ENCODE peak calls at places on chromosomes 13 and 19, in ten cellular contexts. F, G, V, B, O, C, X, T, Q and A are unnamed samples.

GRCh38 chr13:110731072-110731471 is 17.6 kb downstream of the ING1 start:
- DNase-seq in F (no peak), G (no peak), V (no peak), B (peak), O (no peak), C (no peak), X (no peak), T (no peak), Q (no peak), A (no peak)

GRCh38 chr19:56309511-56310185 is 5.0 kb downstream of the ZSCAN5A start:
- DNase-seq in F (no peak), G (no peak), V (no peak), B (peak), O (peak), C (peak), X (peak), T (peak), Q (peak), A (peak)

GRCh38 chr19:2064788-2065524 is 13.9 kb upstream of the MKNK2 start:
- DNase-seq in F (no peak), G (no peak), V (no peak), B (no peak), O (peak), C (peak), X (no peak), T (no peak), Q (peak), A (peak)

GRCh38 chr19:1038995-1039645 is 787 bp upstream of the ABCA7 start:
- DNase-seq in F (no peak), G (no peak), V (no peak), B (no peak), O (no peak), C (no peak), X (no peak), T (no peak), Q (no peak), A (peak)

GRCh38 chr13:51444922-51445321 is 7.9 kb downstream of the INTS6 start:
- DNase-seq in F (no peak), G (no peak), V (no peak), B (no peak), O (no peak), C (no peak), X (peak), T (no peak), Q (no peak), A (peak)

GRCh38 chr13:29935309-29935981 is 85.0 kb upstream of the UBL3 start:
- DNase-seq in F (no peak), G (no peak), V (no peak), B (peak), O (no peak), C (no peak), X (no peak), T (peak), Q (peak), A (no peak)

GRCh38 chr13:42808572-42808971 is 27.2 kb downstream of the FAM216B start:
- DNase-seq in F (no peak), G (no peak), V (no peak), B (no peak), O (no peak), C (no peak), X (peak), T (no peak), Q (no peak), A (no peak)

GRCh38 chr13:51957377-51958216 is 53.7 kb downstream of the ATP7B start:
- DNase-seq in F (no peak), G (no peak), V (no peak), B (peak), O (no peak), C (no peak), X (no peak), T (no peak), Q (no peak), A (no peak)

GRCh38 chr19:5987077-5987818 is 9.3 kb upstream of the RANBP3 start:
- DNase-seq in F (peak), G (peak), V (peak), B (peak), O (peak), C (peak), X (peak), T (peak), Q (peak), A (peak)

GRCh38 chr13:39452834-39453233 is 150.2 kb downstream of the LHFPL6 start:
- DNase-seq in F (no peak), G (no peak), V (no peak), B (no peak), O (no peak), C (no peak), X (no peak), T (no peak), Q (no peak), A (no peak)

DNA sequence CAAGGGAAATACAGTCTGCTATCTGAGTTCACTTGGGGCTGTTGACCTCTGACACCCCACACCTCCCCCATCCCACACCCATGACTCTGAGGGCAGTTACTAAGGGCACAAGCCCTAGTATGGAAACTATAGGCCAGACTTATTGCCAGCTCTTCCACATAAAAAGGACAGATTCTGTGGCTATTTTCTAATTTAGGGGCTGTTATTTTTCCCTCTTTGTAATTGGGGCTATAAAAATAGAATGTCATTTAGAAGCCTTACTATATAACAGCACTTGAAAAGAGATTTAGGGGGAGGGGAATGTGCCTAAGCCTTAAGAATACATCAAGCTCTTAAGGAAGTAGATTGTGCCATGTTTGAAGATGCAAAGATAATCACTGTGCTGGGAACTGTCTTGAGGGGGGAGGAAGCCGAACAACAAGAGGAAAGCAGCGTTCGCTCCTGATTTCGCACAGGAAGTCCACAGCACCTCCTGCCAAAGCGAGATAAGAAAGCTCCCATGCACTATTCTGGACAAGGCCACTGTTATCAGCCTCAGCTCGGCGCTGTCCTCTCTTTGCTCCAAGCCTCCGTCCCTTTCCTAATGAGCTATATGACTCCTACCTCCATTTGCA is 86.6 kb downstream of the FLT1 start:
- DNase-seq in F (no peak), G (no peak), V (peak), B (no peak), O (no peak), C (peak), X (no peak), T (no peak), Q (peak), A (no peak)
- TF ChIP-seq CTCF in F (no peak), G (no peak), V (no peak), B (no peak), O (no peak), C (no peak), X (no peak), T (no peak), Q (peak), A (no peak)

GRCh38 chr13:98494769-98495168 is 82.1 kb downstream of the STK24 start:
- DNase-seq in F (no peak), G (no peak), V (no peak), B (no peak), O (no peak), C (no peak), X (no peak), T (no peak), Q (no peak), A (no peak)

GRCh38 chr13:98493035-98493401 is 83.9 kb downstream of the STK24 start:
- DNase-seq in F (no peak), G (no peak), V (no peak), B (no peak), O (no peak), C (no peak), X (no peak), T (no peak), Q (no peak), A (peak)

GRCh38 chr13:98496239-98496668 is 80.7 kb downstream of the STK24 start:
- DNase-seq in F (no peak), G (no peak), V (peak), B (peak), O (no peak), C (no peak), X (peak), T (no peak), Q (no peak), A (peak)

GRCh38 chr13:98496966-98497365 is 79.9 kb downstream of the STK24 start:
- DNase-seq in F (no peak), G (no peak), V (no peak), B (no peak), O (no peak), C (no peak), X (no peak), T (no peak), Q (no peak), A (no peak)

GRCh38 chr13:98495627-98496238 is 81.2 kb downstream of the STK24 start:
- DNase-seq in F (no peak), G (no peak), V (no peak), B (no peak), O (no peak), C (no peak), X (peak), T (no peak), Q (no peak), A (peak)
- H3K4me3 ChIP-seq in F (no peak), G (no peak), V (no peak), B (no peak), O (no peak), C (no peak), X (no peak), T (peak), Q (no peak), A (peak)

DNA sequence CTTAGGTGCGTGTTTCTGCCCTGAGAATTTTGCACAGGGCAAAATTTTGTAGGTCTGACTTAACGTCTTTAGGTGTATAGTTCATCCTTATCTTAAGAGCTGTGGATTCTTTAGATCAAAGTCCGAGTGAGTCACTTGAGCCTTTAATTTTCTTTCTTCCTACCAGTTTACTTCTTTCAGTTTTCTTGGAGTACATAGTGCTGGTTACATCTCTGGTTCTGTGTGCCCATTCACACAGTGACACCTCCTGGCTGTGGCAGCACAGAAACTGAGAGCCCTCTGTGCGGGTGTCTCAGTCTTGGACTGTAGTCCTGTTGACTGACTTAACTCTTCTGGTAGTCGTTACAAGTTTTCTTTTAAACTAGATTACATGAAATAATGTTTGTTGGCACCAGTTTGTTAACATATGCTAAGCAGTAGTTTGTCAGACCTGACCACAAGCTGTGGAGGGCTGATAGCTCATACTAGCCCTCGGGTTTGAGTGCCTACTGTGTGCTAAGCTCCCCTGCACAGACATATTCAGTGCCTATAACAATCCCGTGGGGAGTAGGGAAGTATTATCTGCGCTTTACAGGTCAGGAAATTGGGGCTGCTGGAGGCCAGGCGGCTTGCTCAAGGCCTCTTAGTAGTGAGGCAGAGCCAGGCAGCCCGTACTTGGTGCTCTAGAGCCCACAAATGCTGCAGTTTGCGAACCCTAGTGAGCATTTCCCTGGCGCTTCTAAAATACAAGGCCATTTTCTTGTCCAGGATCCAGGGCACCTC is 1.6 kb downstream of the GATAD2A start:
- DNase-seq in F (no peak), G (no peak), V (no peak), B (peak), O (peak), C (peak), X (peak), T (peak), Q (peak), A (peak)
- TF ChIP-seq CTCF in F (peak), G (peak), V (no peak), B (peak), O (peak), C (peak), X (peak), T (peak), Q (no peak), A (peak)

GRCh38 chr13:27353166-27353583 is 71.2 kb upstream of the GTF3A start:
- DNase-seq in F (no peak), G (peak), V (no peak), B (no peak), O (no peak), C (no peak), X (no peak), T (no peak), Q (no peak), A (peak)
- H3K4me3 ChIP-seq in F (no peak), G (peak), V (no peak), B (peak), O (no peak), C (peak), X (no peak), T (no peak), Q (no peak), A (no peak)